ENCODE peak calls at places on chromosome 14, in eight cellular contexts. One of them, this sample, is unnamed.

GRCh38 chr14:46747253-46747652 is 95.7 kb upstream of the RPL10L start:
- DNase-seq in omental fat pad: no peak
- DNase-seq in endodermal cell: no peak
- DNase-seq in GM13976: no peak
- DNase-seq in choroid plexus epithelial cell: no peak
- DNase-seq in left ventricle myocardium inferior: no peak
- DNase-seq in hepatocyte: no peak
- DNase-seq in natural killer cell: no peak
- DNase-seq in this sample: no peak

GRCh38 chr14:22168092-22168955 is 420.7 kb downstream of the DAD1 start:
- DNase-seq in omental fat pad: no peak
- DNase-seq in endodermal cell: no peak
- DNase-seq in GM13976: no peak
- DNase-seq in choroid plexus epithelial cell: peak; percentile 65
- DNase-seq in left ventricle myocardium inferior: no peak
- DNase-seq in hepatocyte: no peak
- DNase-seq in natural killer cell: no peak
- DNase-seq in this sample: no peak

GRCh38 chr14:92384461-92385133 is 61.6 kb downstream of the SLC24A4 start:
- DNase-seq in omental fat pad: no peak
- DNase-seq in endodermal cell: no peak
- DNase-seq in GM13976: no peak
- DNase-seq in choroid plexus epithelial cell: no peak
- DNase-seq in left ventricle myocardium inferior: no peak
- DNase-seq in hepatocyte: no peak
- DNase-seq in natural killer cell: no peak
- DNase-seq in this sample: no peak

GRCh38 chr14:86766469-86766868 is 1226.5 kb downstream of the GALC start:
- DNase-seq in omental fat pad: no peak
- DNase-seq in endodermal cell: no peak
- DNase-seq in GM13976: no peak
- DNase-seq in choroid plexus epithelial cell: peak; percentile 72
- DNase-seq in left ventricle myocardium inferior: no peak
- DNase-seq in hepatocyte: no peak
- DNase-seq in natural killer cell: no peak
- DNase-seq in this sample: no peak

GRCh38 chr14:82951171-82951570 is 1417.5 kb upstream of the SEL1L start:
- DNase-seq in omental fat pad: no peak
- DNase-seq in endodermal cell: no peak
- DNase-seq in GM13976: no peak
- DNase-seq in choroid plexus epithelial cell: no peak
- DNase-seq in left ventricle myocardium inferior: no peak
- DNase-seq in hepatocyte: no peak
- DNase-seq in natural killer cell: no peak
- DNase-seq in this sample: no peak

GRCh38 chr14:73712071-73712506 is 2.1 kb downstream of the PNMA1 start:
- DNase-seq in omental fat pad: no peak
- DNase-seq in endodermal cell: no peak
- DNase-seq in GM13976: no peak
- DNase-seq in choroid plexus epithelial cell: no peak
- DNase-seq in left ventricle myocardium inferior: no peak
- DNase-seq in hepatocyte: no peak
- DNase-seq in natural killer cell: no peak
- DNase-seq in this sample: no peak

GRCh38 chr14:89447182-89447970 is 30.3 kb upstream of the FOXN3 start:
- DNase-seq in omental fat pad: no peak
- DNase-seq in endodermal cell: no peak
- DNase-seq in GM13976: no peak
- DNase-seq in choroid plexus epithelial cell: no peak
- DNase-seq in left ventricle myocardium inferior: no peak
- DNase-seq in hepatocyte: no peak
- DNase-seq in natural killer cell: no peak
- DNase-seq in this sample: no peak

GRCh38 chr14:33943081-33943480 is 7.8 kb downstream of the EGLN3 start:
- DNase-seq in omental fat pad: no peak
- DNase-seq in endodermal cell: no peak
- DNase-seq in GM13976: no peak
- DNase-seq in choroid plexus epithelial cell: no peak
- DNase-seq in left ventricle myocardium inferior: no peak
- DNase-seq in hepatocyte: no peak
- DNase-seq in natural killer cell: no peak
- DNase-seq in this sample: no peak

GRCh38 chr14:90577661-90578282 is 180.9 kb downstream of the CALM1 start:
- DNase-seq in omental fat pad: no peak
- DNase-seq in endodermal cell: no peak
- DNase-seq in GM13976: no peak
- DNase-seq in choroid plexus epithelial cell: no peak
- DNase-seq in left ventricle myocardium inferior: peak; percentile 73
- DNase-seq in hepatocyte: no peak
- DNase-seq in natural killer cell: no peak
- DNase-seq in this sample: no peak

GRCh38 chr14:75968461-75968860 is 13.3 kb downstream of the TGFB3 start:
- DNase-seq in omental fat pad: no peak
- DNase-seq in endodermal cell: no peak
- DNase-seq in GM13976: no peak
- DNase-seq in choroid plexus epithelial cell: peak; percentile 46
- DNase-seq in left ventricle myocardium inferior: no peak
- DNase-seq in hepatocyte: no peak
- DNase-seq in natural killer cell: no peak
- DNase-seq in this sample: no peak

GRCh38 chr14:94936411-94936892 is 166.5 kb upstream of the GSC start:
- DNase-seq in omental fat pad: peak; percentile 63
- DNase-seq in endodermal cell: no peak
- DNase-seq in GM13976: no peak
- DNase-seq in choroid plexus epithelial cell: peak; percentile 24
- DNase-seq in left ventricle myocardium inferior: peak; percentile 67
- DNase-seq in hepatocyte: peak; percentile 77
- DNase-seq in natural killer cell: no peak
- DNase-seq in this sample: no peak

GRCh38 chr14:41925409-41925808 is 318.7 kb downstream of the LRFN5 start:
- DNase-seq in omental fat pad: no peak
- DNase-seq in endodermal cell: peak; percentile 44
- DNase-seq in GM13976: no peak
- DNase-seq in choroid plexus epithelial cell: peak; percentile 43
- DNase-seq in left ventricle myocardium inferior: no peak
- DNase-seq in hepatocyte: peak; percentile 39
- DNase-seq in natural killer cell: no peak
- DNase-seq in this sample: no peak

GRCh38 chr14:50336428-50336827 is 24.3 kb downstream of the DMAC2L start:
- DNase-seq in omental fat pad: no peak
- DNase-seq in endodermal cell: no peak
- DNase-seq in GM13976: no peak
- DNase-seq in choroid plexus epithelial cell: no peak
- DNase-seq in left ventricle myocardium inferior: no peak
- DNase-seq in hepatocyte: no peak
- DNase-seq in natural killer cell: no peak
- DNase-seq in this sample: no peak

GRCh38 chr14:90354551-90355298 is 23.0 kb upstream of the NRDE2 start:
- DNase-seq in omental fat pad: no peak
- DNase-seq in endodermal cell: no peak
- DNase-seq in GM13976: no peak
- DNase-seq in choroid plexus epithelial cell: no peak
- DNase-seq in left ventricle myocardium inferior: no peak
- DNase-seq in hepatocyte: peak; percentile 19
- DNase-seq in natural killer cell: no peak
- DNase-seq in this sample: no peak

GRCh38 chr14:68079941-68080697 is 260.5 kb downstream of the RAD51B start:
- DNase-seq in omental fat pad: no peak
- DNase-seq in endodermal cell: no peak
- DNase-seq in GM13976: no peak
- DNase-seq in choroid plexus epithelial cell: no peak
- DNase-seq in left ventricle myocardium inferior: no peak
- DNase-seq in hepatocyte: no peak
- DNase-seq in natural killer cell: no peak
- DNase-seq in this sample: no peak

GRCh38 chr14:68076451-68076850 is 256.9 kb downstream of the RAD51B start:
- DNase-seq in omental fat pad: no peak
- DNase-seq in endodermal cell: no peak
- DNase-seq in GM13976: no peak
- DNase-seq in choroid plexus epithelial cell: peak; percentile 52
- DNase-seq in left ventricle myocardium inferior: no peak
- DNase-seq in hepatocyte: no peak
- DNase-seq in natural killer cell: no peak
- DNase-seq in this sample: no peak

GRCh38 chr14:68075382-68076029 is 255.9 kb downstream of the RAD51B start:
- DNase-seq in omental fat pad: no peak
- DNase-seq in endodermal cell: peak; percentile 49
- DNase-seq in GM13976: no peak
- DNase-seq in choroid plexus epithelial cell: no peak
- DNase-seq in left ventricle myocardium inferior: no peak
- DNase-seq in hepatocyte: no peak
- DNase-seq in natural killer cell: no peak
- DNase-seq in this sample: no peak

DNA sequence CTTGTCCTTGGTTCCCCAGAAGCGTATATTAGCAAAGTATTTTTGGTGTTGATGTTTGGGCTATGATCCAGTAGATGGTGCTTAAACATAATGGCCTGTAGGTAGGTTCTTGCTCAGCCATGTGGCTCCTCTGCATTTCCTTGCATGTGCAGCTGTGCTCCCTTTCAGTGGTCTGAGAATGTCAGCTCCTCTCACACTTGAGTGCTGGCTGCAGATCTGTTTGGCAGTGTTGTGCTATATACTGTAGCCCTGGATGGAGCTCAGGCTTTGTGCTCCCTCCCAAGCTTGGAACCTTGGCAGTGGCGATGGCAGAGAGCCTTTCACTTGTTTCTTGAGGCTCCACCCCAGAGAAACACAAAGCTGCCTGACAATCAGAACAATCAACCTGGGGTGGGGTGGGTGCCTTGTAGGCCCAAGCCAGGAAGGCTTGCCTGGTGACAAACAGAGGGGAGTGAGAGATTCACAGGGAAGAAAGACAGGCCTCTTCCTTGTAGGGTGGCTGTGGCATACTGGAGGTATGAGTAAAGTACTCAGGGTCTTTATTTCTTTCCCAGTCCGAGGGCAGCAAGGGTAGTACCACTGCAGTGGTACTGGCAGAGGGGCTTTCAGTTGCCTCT is 255.3 kb downstream of the RAD51B start:
- DNase-seq in omental fat pad: no peak
- DNase-seq in endodermal cell: no peak
- DNase-seq in GM13976: no peak
- DNase-seq in choroid plexus epithelial cell: peak; percentile 31
- DNase-seq in left ventricle myocardium inferior: no peak
- DNase-seq in hepatocyte: no peak
- DNase-seq in natural killer cell: no peak
- DNase-seq in this sample: no peak
- TF ChIP-seq CTCF in omental fat pad: no peak
- TF ChIP-seq CTCF in endodermal cell: no peak
- TF ChIP-seq CTCF in GM13976: no peak
- TF ChIP-seq CTCF in choroid plexus epithelial cell: peak; percentile 8
- TF ChIP-seq CTCF in left ventricle myocardium inferior: no peak
- TF ChIP-seq CTCF in hepatocyte: no peak
- TF ChIP-seq CTCF in natural killer cell: no peak
- TF ChIP-seq CTCF in this sample: no peak

GRCh38 chr14:38605193-38606114 is 349.6 kb upstream of the CLEC14A start:
- DNase-seq in omental fat pad: no peak
- DNase-seq in endodermal cell: no peak
- DNase-seq in GM13976: no peak
- DNase-seq in choroid plexus epithelial cell: peak; percentile 7
- DNase-seq in left ventricle myocardium inferior: no peak
- DNase-seq in hepatocyte: no peak
- DNase-seq in natural killer cell: no peak
- DNase-seq in this sample: no peak
- TF ChIP-seq CTCF in omental fat pad: no peak
- TF ChIP-seq CTCF in endodermal cell: peak; percentile 71
- TF ChIP-seq CTCF in GM13976: no peak
- TF ChIP-seq CTCF in choroid plexus epithelial cell: no peak
- TF ChIP-seq CTCF in left ventricle myocardium inferior: no peak
- TF ChIP-seq CTCF in hepatocyte: peak; percentile 27
- TF ChIP-seq CTCF in natural killer cell: no peak
- TF ChIP-seq CTCF in this sample: peak; percentile 54

DNA sequence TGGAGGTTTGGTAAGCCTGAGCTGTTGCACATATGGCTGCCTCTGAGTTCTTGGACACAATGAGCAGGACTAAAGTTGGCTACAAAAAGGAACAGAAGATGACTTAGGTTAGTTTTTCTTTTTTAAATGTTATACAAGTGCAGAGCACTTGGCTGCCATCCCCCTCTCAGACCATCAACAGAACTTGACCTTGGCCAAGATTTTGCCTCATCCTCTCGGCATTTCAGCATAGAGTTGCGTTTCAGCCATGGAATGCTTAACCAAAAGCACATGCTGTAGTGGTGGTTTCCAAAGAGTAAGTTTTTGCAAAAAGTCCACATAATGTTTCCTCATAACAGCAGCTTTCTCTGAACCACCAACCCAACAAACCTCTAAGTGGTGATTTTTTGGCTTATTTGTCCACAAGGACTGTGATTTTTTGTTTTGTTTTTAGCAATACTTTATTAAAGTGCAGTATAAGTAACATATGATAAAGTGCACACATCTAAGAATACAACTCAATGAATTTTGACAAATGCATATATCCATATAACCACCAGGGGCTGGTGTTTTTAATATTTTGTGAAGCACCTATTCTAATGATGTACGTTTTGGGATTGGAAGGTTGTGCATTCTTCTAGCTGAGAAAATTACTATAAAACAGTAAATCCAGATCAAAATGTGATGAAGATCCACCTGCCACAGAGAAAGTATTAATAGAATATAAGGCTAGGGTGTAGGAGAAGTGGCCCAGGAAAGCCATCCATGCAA is 12.1 kb upstream of the GALNT16 start:
- DNase-seq in omental fat pad: no peak
- DNase-seq in endodermal cell: no peak
- DNase-seq in GM13976: no peak
- DNase-seq in choroid plexus epithelial cell: peak; percentile 94
- DNase-seq in left ventricle myocardium inferior: no peak
- DNase-seq in hepatocyte: no peak
- DNase-seq in natural killer cell: no peak
- DNase-seq in this sample: no peak
- TF ChIP-seq CTCF in omental fat pad: no peak
- TF ChIP-seq CTCF in endodermal cell: peak; percentile 60
- TF ChIP-seq CTCF in GM13976: no peak
- TF ChIP-seq CTCF in choroid plexus epithelial cell: peak; percentile 51
- TF ChIP-seq CTCF in left ventricle myocardium inferior: peak; percentile 26
- TF ChIP-seq CTCF in hepatocyte: peak; percentile 23
- TF ChIP-seq CTCF in natural killer cell: no peak
- TF ChIP-seq CTCF in this sample: peak; percentile 68

DNA sequence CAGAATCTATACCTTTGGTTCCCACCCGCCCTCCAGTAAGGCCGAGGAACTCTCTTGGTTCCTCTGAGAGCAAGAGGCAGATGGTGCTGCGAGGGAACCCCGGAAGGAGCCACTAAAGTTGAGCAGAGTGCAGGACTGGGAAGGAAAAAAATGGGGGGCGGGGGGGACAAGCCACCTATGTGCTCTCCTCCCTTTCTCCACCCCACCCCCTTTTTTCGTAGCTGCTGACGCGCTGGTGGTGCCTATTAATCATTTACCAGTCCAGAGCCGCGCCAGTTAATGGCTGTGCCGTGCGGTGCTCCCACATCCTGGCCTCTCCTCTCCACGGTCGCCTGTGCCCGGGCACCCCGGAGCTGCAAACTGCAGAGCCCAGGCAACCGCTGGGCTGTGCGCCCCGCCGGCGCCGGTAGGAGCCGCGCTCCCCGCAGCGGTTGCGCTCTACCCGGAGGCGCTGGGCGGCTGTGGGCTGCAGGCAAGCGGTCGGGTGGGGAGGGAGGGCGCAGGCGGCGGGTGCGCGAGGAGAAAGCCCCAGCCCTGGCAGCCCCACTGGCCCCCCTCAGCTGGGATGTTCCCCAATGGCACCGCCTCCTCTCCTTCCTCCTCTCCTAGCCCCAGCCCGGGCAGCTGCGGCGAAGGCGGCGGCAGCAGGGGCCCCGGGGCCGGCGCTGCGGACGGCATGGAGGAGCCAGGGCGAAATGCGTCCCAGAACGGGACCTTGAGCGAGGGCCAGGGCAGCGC is 1.3 kb downstream of the SSTR1 start:
- DNase-seq in omental fat pad: no peak
- DNase-seq in endodermal cell: peak; percentile 83
- DNase-seq in GM13976: peak; percentile 11
- DNase-seq in choroid plexus epithelial cell: peak; percentile 53
- DNase-seq in left ventricle myocardium inferior: peak; percentile 13
- DNase-seq in hepatocyte: peak; percentile 84
- DNase-seq in natural killer cell: no peak
- DNase-seq in this sample: peak; percentile 72
- TF ChIP-seq CTCF in omental fat pad: no peak
- TF ChIP-seq CTCF in endodermal cell: peak; percentile 61
- TF ChIP-seq CTCF in GM13976: no peak
- TF ChIP-seq CTCF in choroid plexus epithelial cell: peak; percentile 28
- TF ChIP-seq CTCF in left ventricle myocardium inferior: peak; percentile 28
- TF ChIP-seq CTCF in hepatocyte: peak; percentile 31
- TF ChIP-seq CTCF in natural killer cell: no peak
- TF ChIP-seq CTCF in this sample: peak; percentile 51

This sample was measured in type B pancreatic cell.